ENCODE peak calls at places on chromosomes 11 and 22, in five cellular contexts. One of them, this sample, is unnamed.

GRCh38 chr11:86942212-86942611 is 13.0 kb downstream of the FZD4 start:
- DNase-seq in B cell: no peak
- DNase-seq in activated CD4-positive, alpha-beta T cell treated with anti-CD3 and anti-CD28 coated beads, Interleukin-2, amount 10 ng/mL, durations not matched to agents 7 days and 5 days: no peak
- DNase-seq in T1000: no peak
- DNase-seq in iPS-NIHi11: no peak
- DNase-seq in this sample: no peak

GRCh38 chr11:61602775-61603569 is 22.1 kb upstream of the SYT7 start:
- DNase-seq in activated CD4-positive, alpha-beta T cell treated with anti-CD3 and anti-CD28 coated beads, Interleukin-2, amount 10 ng/mL, durations not matched to agents 7 days and 5 days: no peak
- DNase-seq in iPS-NIHi11: no peak
- DNase-seq in B cell: no peak
- DNase-seq in T1000: no peak
- DNase-seq in this sample: no peak

GRCh38 chr11:67349457-67349856 is 3.9 kb downstream of the POLD4 start:
- DNase-seq in T1000: no peak
- DNase-seq in iPS-NIHi11: no peak
- DNase-seq in activated CD4-positive, alpha-beta T cell treated with anti-CD3 and anti-CD28 coated beads, Interleukin-2, amount 10 ng/mL, durations not matched to agents 7 days and 5 days: no peak
- DNase-seq in B cell: no peak
- DNase-seq in this sample: no peak

GRCh38 chr11:62881579-62882427 is 1.1 kb downstream of the SLC3A2 start:
- DNase-seq in activated CD4-positive, alpha-beta T cell treated with anti-CD3 and anti-CD28 coated beads, Interleukin-2, amount 10 ng/mL, durations not matched to agents 7 days and 5 days: peak
- DNase-seq in iPS-NIHi11: no peak
- DNase-seq in B cell: peak
- DNase-seq in T1000: peak
- DNase-seq in this sample: peak

GRCh38 chr11:76365038-76365679 is 15.8 kb downstream of the THAP12 start:
- DNase-seq in activated CD4-positive, alpha-beta T cell treated with anti-CD3 and anti-CD28 coated beads, Interleukin-2, amount 10 ng/mL, durations not matched to agents 7 days and 5 days: no peak
- DNase-seq in B cell: no peak
- DNase-seq in iPS-NIHi11: no peak
- DNase-seq in T1000: no peak
- DNase-seq in this sample: no peak

GRCh38 chr11:88655163-88655562 is 317.6 kb upstream of the CTSC start:
- DNase-seq in activated CD4-positive, alpha-beta T cell treated with anti-CD3 and anti-CD28 coated beads, Interleukin-2, amount 10 ng/mL, durations not matched to agents 7 days and 5 days: no peak
- DNase-seq in B cell: no peak
- DNase-seq in iPS-NIHi11: no peak
- DNase-seq in T1000: no peak
- DNase-seq in this sample: no peak

GRCh38 chr11:79006854-79007253 is 432.2 kb upstream of the NARS2 start:
- DNase-seq in activated CD4-positive, alpha-beta T cell treated with anti-CD3 and anti-CD28 coated beads, Interleukin-2, amount 10 ng/mL, durations not matched to agents 7 days and 5 days: no peak
- DNase-seq in T1000: no peak
- DNase-seq in iPS-NIHi11: no peak
- DNase-seq in B cell: no peak
- DNase-seq in this sample: no peak

GRCh38 chr11:134638796-134639540 is 226.9 kb upstream of the B3GAT1 start:
- DNase-seq in iPS-NIHi11: no peak
- DNase-seq in T1000: no peak
- DNase-seq in B cell: no peak
- DNase-seq in activated CD4-positive, alpha-beta T cell treated with anti-CD3 and anti-CD28 coated beads, Interleukin-2, amount 10 ng/mL, durations not matched to agents 7 days and 5 days: no peak
- DNase-seq in this sample: no peak

GRCh38 chr11:45366196-45366595 is 80.1 kb upstream of the SYT13 start:
- DNase-seq in iPS-NIHi11: no peak
- DNase-seq in activated CD4-positive, alpha-beta T cell treated with anti-CD3 and anti-CD28 coated beads, Interleukin-2, amount 10 ng/mL, durations not matched to agents 7 days and 5 days: no peak
- DNase-seq in B cell: no peak
- DNase-seq in T1000: no peak
- DNase-seq in this sample: no peak

GRCh38 chr11:77375114-77375513 is 73.6 kb upstream of the GDPD4 start:
- DNase-seq in T1000: no peak
- DNase-seq in B cell: no peak
- DNase-seq in iPS-NIHi11: no peak
- DNase-seq in activated CD4-positive, alpha-beta T cell treated with anti-CD3 and anti-CD28 coated beads, Interleukin-2, amount 10 ng/mL, durations not matched to agents 7 days and 5 days: no peak
- DNase-seq in this sample: no peak

GRCh38 chr22:30423296-30423958 is 2.1 kb upstream of the MTFP1 start:
- DNase-seq in B cell: no peak
- DNase-seq in activated CD4-positive, alpha-beta T cell treated with anti-CD3 and anti-CD28 coated beads, Interleukin-2, amount 10 ng/mL, durations not matched to agents 7 days and 5 days: peak
- DNase-seq in T1000: peak
- DNase-seq in iPS-NIHi11: peak
- DNase-seq in this sample: peak

GRCh38 chr11:125494033-125494364 is 2.1 kb downstream of the FEZ1 start:
- DNase-seq in B cell: no peak
- DNase-seq in activated CD4-positive, alpha-beta T cell treated with anti-CD3 and anti-CD28 coated beads, Interleukin-2, amount 10 ng/mL, durations not matched to agents 7 days and 5 days: no peak
- DNase-seq in iPS-NIHi11: no peak
- DNase-seq in T1000: no peak
- DNase-seq in this sample: no peak

GRCh38 chr11:93741882-93742226 is 382 bp downstream of the C11orf54 start:
- DNase-seq in iPS-NIHi11: peak
- DNase-seq in activated CD4-positive, alpha-beta T cell treated with anti-CD3 and anti-CD28 coated beads, Interleukin-2, amount 10 ng/mL, durations not matched to agents 7 days and 5 days: no peak
- DNase-seq in B cell: no peak
- DNase-seq in T1000: no peak
- DNase-seq in this sample: peak

GRCh38 chr11:76850815-76851214 is 9.9 kb upstream of the ACER3 start:
- DNase-seq in activated CD4-positive, alpha-beta T cell treated with anti-CD3 and anti-CD28 coated beads, Interleukin-2, amount 10 ng/mL, durations not matched to agents 7 days and 5 days: no peak
- DNase-seq in T1000: no peak
- DNase-seq in iPS-NIHi11: no peak
- DNase-seq in B cell: no peak
- DNase-seq in this sample: no peak

GRCh38 chr11:112227002-112227401 is 774 bp downstream of the PTS start:
- DNase-seq in activated CD4-positive, alpha-beta T cell treated with anti-CD3 and anti-CD28 coated beads, Interleukin-2, amount 10 ng/mL, durations not matched to agents 7 days and 5 days: no peak
- DNase-seq in B cell: no peak
- DNase-seq in iPS-NIHi11: peak
- DNase-seq in T1000: no peak
- DNase-seq in this sample: peak

GRCh38 chr11:57597971-57598830 is 716 bp downstream of the SERPING1 start:
- DNase-seq in B cell: no peak
- DNase-seq in activated CD4-positive, alpha-beta T cell treated with anti-CD3 and anti-CD28 coated beads, Interleukin-2, amount 10 ng/mL, durations not matched to agents 7 days and 5 days: no peak
- DNase-seq in T1000: no peak
- DNase-seq in iPS-NIHi11: peak
- DNase-seq in this sample: peak

GRCh38 chr11:13098067-13098466 is 89.0 kb downstream of the RASSF10 start:
- DNase-seq in iPS-NIHi11: no peak
- DNase-seq in B cell: no peak
- DNase-seq in T1000: peak
- DNase-seq in activated CD4-positive, alpha-beta T cell treated with anti-CD3 and anti-CD28 coated beads, Interleukin-2, amount 10 ng/mL, durations not matched to agents 7 days and 5 days: no peak
- DNase-seq in this sample: no peak

GRCh38 chr11:77776455-77776854 is 44.1 kb downstream of the RSF1 start:
- DNase-seq in iPS-NIHi11: no peak
- DNase-seq in T1000: no peak
- DNase-seq in activated CD4-positive, alpha-beta T cell treated with anti-CD3 and anti-CD28 coated beads, Interleukin-2, amount 10 ng/mL, durations not matched to agents 7 days and 5 days: peak
- DNase-seq in B cell: no peak
- DNase-seq in this sample: no peak

GRCh38 chr22:27799334-27800249 is 2.0 kb downstream of the MN1 start:
- DNase-seq in iPS-NIHi11: peak
- DNase-seq in T1000: peak
- DNase-seq in B cell: no peak
- DNase-seq in activated CD4-positive, alpha-beta T cell treated with anti-CD3 and anti-CD28 coated beads, Interleukin-2, amount 10 ng/mL, durations not matched to agents 7 days and 5 days: no peak
- DNase-seq in this sample: no peak

GRCh38 chr11:33168605-33169240 is 7.4 kb upstream of the CSTF3 start:
- DNase-seq in B cell: no peak
- DNase-seq in activated CD4-positive, alpha-beta T cell treated with anti-CD3 and anti-CD28 coated beads, Interleukin-2, amount 10 ng/mL, durations not matched to agents 7 days and 5 days: no peak
- DNase-seq in iPS-NIHi11: no peak
- DNase-seq in T1000: no peak
- DNase-seq in this sample: no peak

GRCh38 chr11:95764267-95764898 is 25.2 kb downstream of the FAM76B start:
- DNase-seq in activated CD4-positive, alpha-beta T cell treated with anti-CD3 and anti-CD28 coated beads, Interleukin-2, amount 10 ng/mL, durations not matched to agents 7 days and 5 days: no peak
- DNase-seq in B cell: no peak
- DNase-seq in iPS-NIHi11: peak
- DNase-seq in T1000: no peak
- DNase-seq in this sample: peak

GRCh38 chr11:1880746-1881441 is 10.8 kb downstream of the PRR33 start:
- DNase-seq in T1000: no peak
- DNase-seq in B cell: no peak
- DNase-seq in iPS-NIHi11: no peak
- DNase-seq in activated CD4-positive, alpha-beta T cell treated with anti-CD3 and anti-CD28 coated beads, Interleukin-2, amount 10 ng/mL, durations not matched to agents 7 days and 5 days: no peak
- DNase-seq in this sample: no peak

GRCh38 chr11:125670131-125670530 is 10.5 kb downstream of the ACRV1 start:
- DNase-seq in B cell: no peak
- DNase-seq in T1000: no peak
- DNase-seq in activated CD4-positive, alpha-beta T cell treated with anti-CD3 and anti-CD28 coated beads, Interleukin-2, amount 10 ng/mL, durations not matched to agents 7 days and 5 days: no peak
- DNase-seq in iPS-NIHi11: no peak
- DNase-seq in this sample: no peak

GRCh38 chr11:35013514-35014191 is 97.2 kb downstream of the PDHX start:
- DNase-seq in T1000: no peak
- DNase-seq in B cell: peak
- DNase-seq in activated CD4-positive, alpha-beta T cell treated with anti-CD3 and anti-CD28 coated beads, Interleukin-2, amount 10 ng/mL, durations not matched to agents 7 days and 5 days: peak
- DNase-seq in iPS-NIHi11: no peak
- DNase-seq in this sample: no peak